ENCODE peak calls at places on chromosomes 6 and 20, in ten cellular contexts. Q is A549; D is MM.1S; H is ovary; A is tibial artery; S is transverse colon; W is astrocyte; O is naive thymus-derived CD4-positive, alpha-beta T cell; L is right cardiac atrium; V is CD8-positive, alpha-beta memory T cell. P is an unnamed sample. For H3K4me1, the result is how much of the 10 kb centered on the place peaks cover.

GRCh38 chr6:30885999-30886896 is 1.9 kb downstream of the DDR1 start:
- DNase-seq in L (peak), V (no peak), Q (peak), S (peak), A (peak), O (peak), D (no peak), H (peak), W (peak), P (no peak)

GRCh38 chr6:108874470-108875160 is 26.4 kb downstream of the ARMC2 start:
- DNase-seq in O (no peak), D (peak), V (peak), A (no peak), L (peak), H (no peak), S (peak), Q (no peak), W (no peak), P (peak)

GRCh38 chr20:63082308-63082938 is 75.7 kb upstream of the BHLHE23 start:
- DNase-seq in H (no peak), A (peak), S (no peak), Q (no peak), L (peak), O (peak), D (peak), V (peak), W (no peak), P (peak)

GRCh38 chr20:5864873-5865582 is 85.3 kb downstream of the TRMT6 start:
- DNase-seq in L (no peak), S (no peak), A (no peak), O (no peak), D (no peak), W (peak), H (peak), V (peak), Q (no peak), P (no peak)

GRCh38 chr6:13702809-13703302 is 8.8 kb downstream of the RANBP9 start:
- DNase-seq in O (no peak), S (no peak), H (no peak), W (no peak), Q (no peak), V (no peak), D (no peak), A (no peak), L (no peak), P (no peak)

GRCh38 chr6:34120953-34121675 is 24.8 kb downstream of the GRM4 start:
- DNase-seq in O (no peak), D (no peak), H (no peak), Q (no peak), V (no peak), L (no peak), S (no peak), A (no peak), W (no peak), P (no peak)

GRCh38 chr20:58683132-58683531 is 9.5 kb upstream of the NPEPL1 start:
- DNase-seq in W (no peak), O (no peak), Q (no peak), H (no peak), S (no peak), V (no peak), L (no peak), D (no peak), A (no peak), P (no peak)

GRCh38 chr6:35426074-35426473 is 26.1 kb upstream of the FANCE start:
- DNase-seq in V (peak), H (no peak), W (no peak), D (no peak), Q (no peak), O (no peak), A (no peak), S (no peak), L (peak), P (no peak)

GRCh38 chr6:140036176-140036575 is 661.7 kb upstream of the CITED2 start:
- DNase-seq in O (no peak), V (no peak), H (no peak), Q (no peak), A (no peak), S (no peak), D (no peak), L (no peak), W (no peak), P (no peak)

GRCh38 chr20:63294536-63294900 is 1.5 kb downstream of the COL20A1 start:
- DNase-seq in Q (no peak), L (no peak), S (no peak), O (no peak), A (no peak), H (no peak), V (no peak), D (no peak), W (no peak), P (no peak)

GRCh38 chr6:119312875-119313338 is 36.7 kb downstream of the MAN1A1 start:
- DNase-seq in A (no peak), D (no peak), Q (no peak), W (no peak), V (no peak), H (no peak), L (no peak), O (peak), S (peak), P (no peak)

GRCh38 chr20:4247898-4248858 is 232.8 kb upstream of the RNF24 start:
- DNase-seq in Q (no peak), H (no peak), V (no peak), O (no peak), D (no peak), W (no peak), L (no peak), A (no peak), S (no peak), P (no peak)

GRCh38 chr20:4246428-4246827 is 231.1 kb upstream of the RNF24 start:
- DNase-seq in S (no peak), H (no peak), V (no peak), W (no peak), O (no peak), L (no peak), D (no peak), Q (no peak), A (no peak), P (no peak)

GRCh38 chr20:4245542-4245941 is 230.2 kb upstream of the RNF24 start:
- DNase-seq in L (no peak), V (no peak), A (no peak), S (no peak), D (no peak), O (no peak), W (no peak), Q (no peak), H (no peak), P (no peak)

GRCh38 chr20:4244700-4245485 is 229.5 kb upstream of the RNF24 start:
- DNase-seq in S (peak), Q (peak), H (no peak), O (no peak), L (no peak), D (no peak), V (no peak), A (no peak), W (no peak), P (no peak)

GRCh38 chr20:4247261-4247660 is 231.9 kb upstream of the RNF24 start:
- DNase-seq in W (no peak), Q (no peak), H (no peak), L (no peak), O (no peak), S (no peak), A (no peak), V (no peak), D (no peak), P (no peak)
- H3K4me1 ChIP-seq in W (under half), Q (under half), H (under half), L (under half), O (under half), S (under half), A (under half), V (under half), D (under half), P (under half)

DNA sequence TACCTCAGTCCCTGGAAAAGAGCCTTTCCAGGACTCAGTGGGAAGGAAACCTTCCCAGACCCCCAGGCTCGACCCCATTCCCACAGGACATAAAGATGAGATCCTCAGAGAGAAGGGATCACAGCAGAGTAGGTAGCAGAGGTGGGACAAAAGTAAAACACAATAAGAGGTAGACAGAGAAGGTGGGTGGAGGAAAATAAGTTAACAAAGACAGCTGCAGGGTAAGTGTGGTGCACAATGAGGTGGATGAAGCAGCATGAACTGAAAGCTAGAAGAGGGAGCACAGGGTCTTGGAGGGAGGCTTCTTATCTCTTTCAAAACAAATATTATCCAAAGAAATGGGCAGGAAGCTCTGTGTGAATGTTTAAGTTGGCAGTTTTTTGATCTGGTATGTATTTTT is 13.9 kb upstream of the MAP7 start:
- DNase-seq in H (no peak), L (no peak), D (no peak), O (no peak), S (no peak), Q (no peak), W (no peak), A (no peak), V (no peak), P (no peak)
- H3K27ac ChIP-seq in H (no peak), L (no peak), D (no peak), O (no peak), S (no peak), Q (no peak), W (no peak), A (peak), V (peak), P (peak)

DNA sequence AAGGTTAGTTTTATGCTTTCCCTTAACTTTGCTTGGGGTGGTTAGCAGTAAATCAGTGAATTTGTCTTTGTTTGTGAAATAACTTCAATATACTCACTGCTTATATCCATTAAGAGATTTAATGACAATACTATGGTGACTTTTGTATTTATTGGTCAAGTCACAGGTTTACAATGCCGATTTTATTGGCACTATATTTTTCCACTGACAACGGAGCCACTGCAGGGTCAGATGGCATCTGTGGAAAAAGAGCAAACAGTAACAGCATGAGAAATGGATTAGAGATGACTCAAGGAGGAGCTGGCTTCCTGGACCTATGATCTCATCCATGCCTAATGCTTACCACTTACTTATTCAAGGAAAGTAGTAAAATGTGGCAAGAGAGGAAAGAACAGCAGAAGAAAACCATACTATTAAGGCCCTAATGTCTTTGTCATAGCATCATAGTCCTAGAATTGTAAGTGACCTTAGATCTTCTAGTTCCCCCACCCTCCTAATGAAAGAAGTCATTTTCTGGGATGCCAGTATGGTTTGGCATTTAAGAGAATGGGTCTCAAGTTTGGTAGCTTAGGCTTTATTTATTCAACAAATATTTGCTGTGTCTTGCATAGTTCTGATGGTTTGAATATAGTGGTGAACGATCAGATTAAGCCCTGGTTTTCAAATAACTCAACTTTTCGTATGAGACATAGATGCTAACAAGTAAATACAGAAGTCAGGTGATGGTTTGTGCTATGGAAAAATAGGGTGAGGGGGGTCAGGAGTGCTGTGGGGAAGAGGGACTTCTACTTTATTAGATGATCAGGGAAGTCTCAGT is 18.5 kb downstream of the RNF144B start:
- DNase-seq in H (no peak), Q (peak), L (no peak), V (no peak), W (peak), S (no peak), O (no peak), A (no peak), D (no peak), P (no peak)
- H3K4me3 ChIP-seq in H (no peak), Q (no peak), L (no peak), V (no peak), W (no peak), S (no peak), O (no peak), A (no peak), D (no peak), P (no peak)

GRCh38 chr20:8361008-8361652 is 229.1 kb downstream of the PLCB1 start:
- DNase-seq in D (no peak), W (peak), O (no peak), V (no peak), H (no peak), Q (no peak), L (no peak), S (no peak), A (no peak), P (no peak)
- H3K4me1 ChIP-seq in D (under half), W (under half), O (under half), V (under half), H (under half), Q (under half), L (under half), S (under half), A (under half), P (under half)

GRCh38 chr6:52502306-52503029 is 74.4 kb downstream of the TRAM2 start:
- DNase-seq in A (no peak), W (no peak), Q (no peak), H (no peak), S (no peak), D (no peak), O (no peak), L (no peak), V (no peak), P (no peak)

GRCh38 chr6:52505726-52506501 is 70.9 kb downstream of the TRAM2 start:
- DNase-seq in A (no peak), Q (no peak), W (no peak), V (no peak), O (no peak), L (no peak), H (no peak), D (no peak), S (no peak), P (no peak)

GRCh38 chr6:52503344-52503747 is 73.5 kb downstream of the TRAM2 start:
- DNase-seq in A (no peak), O (no peak), Q (no peak), S (no peak), W (no peak), V (no peak), H (no peak), L (no peak), D (no peak), P (no peak)

GRCh38 chr6:52504778-52505127 is 72.1 kb downstream of the TRAM2 start:
- DNase-seq in S (no peak), D (no peak), A (no peak), Q (no peak), V (no peak), H (no peak), O (no peak), W (no peak), L (no peak), P (no peak)

GRCh38 chr6:52503853-52504777 is 72.7 kb downstream of the TRAM2 start:
- DNase-seq in Q (peak), H (no peak), A (peak), W (peak), S (peak), D (no peak), V (no peak), O (no peak), L (peak), P (peak)
- H3K27ac ChIP-seq in Q (peak), H (no peak), A (peak), W (peak), S (peak), D (no peak), V (peak), O (no peak), L (peak), P (no peak)

GRCh38 chr20:47111576-47111975 is 216.9 kb downstream of the EYA2 start:
- DNase-seq in L (no peak), V (no peak), H (no peak), D (no peak), W (no peak), O (no peak), A (no peak), Q (no peak), S (no peak), P (no peak)
- H3K4me3 ChIP-seq in L (no peak), V (no peak), H (no peak), D (no peak), W (no peak), O (no peak), A (no peak), Q (no peak), S (no peak), P (no peak)

GRCh38 chr20:48286571-48287551 is 501.6 kb upstream of the SULF2 start:
- DNase-seq in A (no peak), S (no peak), D (no peak), V (no peak), O (no peak), L (no peak), H (peak), Q (no peak), W (no peak), P (no peak)

GRCh38 chr20:48283470-48284110 is 498.3 kb upstream of the SULF2 start:
- DNase-seq in D (no peak), O (no peak), Q (no peak), V (no peak), A (peak), H (peak), W (peak), S (peak), L (peak), P (peak)

GRCh38 chr20:48284837-48285236 is 499.6 kb upstream of the SULF2 start:
- DNase-seq in Q (no peak), V (no peak), S (no peak), A (no peak), L (no peak), H (no peak), W (peak), D (no peak), O (no peak), P (no peak)

GRCh38 chr20:48287552-48288170 is 502.4 kb upstream of the SULF2 start:
- DNase-seq in V (no peak), S (no peak), A (no peak), H (no peak), Q (no peak), D (no peak), L (no peak), O (no peak), W (no peak), P (no peak)

DNA sequence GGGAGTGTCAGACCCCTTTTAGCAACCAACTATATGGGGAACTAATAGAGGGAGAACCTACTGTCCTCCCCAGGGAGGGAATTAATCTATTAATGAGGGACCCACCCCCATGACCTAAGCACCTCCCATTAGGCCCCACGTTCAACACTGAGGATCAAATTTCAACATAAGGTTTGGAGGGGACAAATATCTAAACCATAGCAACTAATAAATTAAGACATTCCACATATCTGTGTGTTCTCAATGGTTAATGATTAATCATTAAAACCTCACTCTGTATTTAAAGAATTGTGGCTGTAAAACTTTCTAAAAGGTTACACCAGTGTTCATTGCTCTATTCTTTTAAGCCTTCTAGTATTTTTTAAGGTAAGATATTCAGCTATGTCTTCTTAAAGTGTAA is 500.4 kb upstream of the SULF2 start:
- DNase-seq in L (no peak), S (no peak), W (no peak), D (no peak), V (no peak), A (no peak), Q (no peak), H (no peak), O (no peak), P (no peak)
- H3K4me1 ChIP-seq in L (under half), S (under half), W (under half), D (under half), V (under half), A (under half), Q (under half), H (under half), O (under half), P (under half)

P was measured in aorta.